ENCODE peak calls at places on chromosomes 16 and 17, in eight cellular contexts. T is Caco-2, Y is fibroblast of lung, I is HL-60, E is lung, G is kidney epithelial cell, C is progenitor cell of endocrine pancreas, L is sigmoid colon. P is an unnamed sample.

GRCh38 chr16:10939649-10940206 is 2.5 kb downstream of the DEXI start:
- DNase-seq in T (no peak), Y (no peak), I (no peak), E (no peak), G (no peak), C (no peak), L (no peak), P (no peak)

GRCh38 chr17:70683936-70684335 is 514.6 kb downstream of the KCNJ2 start:
- DNase-seq in T (no peak), Y (no peak), I (no peak), E (no peak), G (no peak), C (no peak), L (no peak), P (no peak)

GRCh38 chr17:38349097-38349904 is 2.3 kb upstream of the SOCS7 start:
- DNase-seq in T (peak; percentile 89), Y (peak; percentile 82), I (peak; percentile 92), E (peak; percentile 88), G (peak; percentile 39), C (peak; percentile 76), L (peak; percentile 91), P (peak; percentile 68)

GRCh38 chr16:68369168-68369567 is 58.3 kb downstream of the PRMT7 start:
- DNase-seq in T (no peak), Y (no peak), I (no peak), E (no peak), G (no peak), C (no peak), L (no peak), P (no peak)

GRCh38 chr17:1037238-1037879 is 40.4 kb downstream of the TIMM22 start:
- DNase-seq in T (no peak), Y (no peak), I (no peak), E (no peak), G (no peak), C (no peak), L (no peak), P (no peak)

GRCh38 chr17:41919165-41919817 is 540 bp upstream of the ACLY start:
- DNase-seq in T (peak; percentile 85), Y (no peak), I (no peak), E (no peak), G (no peak), C (no peak), L (no peak), P (no peak)

GRCh38 chr17:78341559-78342437 is 18.1 kb downstream of the SOCS3 start:
- DNase-seq in T (no peak), Y (peak; percentile 86), I (no peak), E (no peak), G (no peak), C (peak; percentile 66), L (peak; percentile 89), P (peak; percentile 48)

GRCh38 chr16:81798311-81799137 is 19.4 kb downstream of the PLCG2 start:
- DNase-seq in T (no peak), Y (no peak), I (peak; percentile 82), E (no peak), G (no peak), C (no peak), L (no peak), P (peak; percentile 74)

GRCh38 chr16:20844588-20844987 is 38.3 kb downstream of the REXO5 start:
- DNase-seq in T (no peak), Y (no peak), I (no peak), E (no peak), G (no peak), C (no peak), L (no peak), P (no peak)

DNA sequence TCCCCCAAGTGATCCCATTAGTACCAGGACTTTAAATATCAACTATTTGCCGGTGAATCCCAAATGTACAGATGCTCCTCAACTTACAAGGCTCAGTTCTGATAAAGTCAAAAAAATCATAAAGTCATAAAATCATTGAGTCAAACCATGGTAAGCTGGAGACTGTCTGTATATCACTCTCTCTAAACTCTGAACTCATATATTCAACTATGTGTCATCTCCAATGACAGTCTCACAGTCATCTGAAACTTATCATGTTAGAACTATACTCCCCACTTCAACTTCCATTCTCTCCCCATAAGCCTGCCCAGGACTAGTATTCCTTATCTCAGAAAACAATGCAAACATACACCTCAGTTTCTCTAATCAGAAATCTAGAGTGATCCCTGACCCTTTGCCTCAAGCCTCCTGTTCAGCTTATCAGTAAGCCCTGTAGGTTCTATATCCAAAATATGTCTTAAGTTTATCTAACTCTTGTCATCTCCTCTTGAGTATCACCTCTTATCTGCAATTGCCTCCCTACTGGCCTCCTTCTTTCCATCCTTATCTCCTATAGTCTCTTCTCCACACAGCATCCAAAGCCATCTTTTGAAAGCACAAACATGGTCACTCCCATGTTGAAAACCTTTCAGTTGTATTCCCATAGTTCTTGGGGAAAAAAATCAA is 55.0 kb downstream of the SSH2 start:
- DNase-seq in T (no peak), Y (no peak), I (no peak), E (no peak), G (no peak), C (no peak), L (no peak), P (no peak)
- TF ChIP-seq CTCF in T (no peak), Y (no peak), I (no peak), E (no peak), G (no peak), C (no peak), L (no peak), P (no peak)

DNA sequence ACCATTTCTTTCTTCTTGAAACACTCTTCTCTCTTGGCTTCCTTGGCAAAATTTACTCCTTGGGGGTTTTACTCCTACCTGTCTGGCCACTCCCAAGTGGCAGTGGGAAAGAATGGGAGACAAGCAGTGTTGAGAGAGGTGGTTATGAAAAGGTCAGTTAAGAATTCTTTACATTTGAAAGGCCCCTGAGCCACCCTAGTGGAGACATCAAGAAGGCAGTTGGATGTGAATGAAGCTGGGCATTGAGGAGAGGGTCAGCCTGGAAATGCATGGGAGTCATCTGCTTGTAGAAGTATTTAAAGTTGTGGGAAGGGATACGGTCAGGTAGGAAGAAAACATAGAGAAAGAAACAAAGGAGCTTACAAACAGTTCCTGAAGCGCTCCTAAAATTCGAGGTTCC is 42.3 kb upstream of the CCNF start:
- DNase-seq in T (no peak), Y (no peak), I (no peak), E (no peak), G (no peak), C (no peak), L (no peak), P (no peak)
- TF ChIP-seq CTCF in T (peak; percentile 3), Y (peak; percentile 27), I (no peak), E (no peak), G (no peak), C (peak; percentile 50), L (no peak), P (no peak)

DNA sequence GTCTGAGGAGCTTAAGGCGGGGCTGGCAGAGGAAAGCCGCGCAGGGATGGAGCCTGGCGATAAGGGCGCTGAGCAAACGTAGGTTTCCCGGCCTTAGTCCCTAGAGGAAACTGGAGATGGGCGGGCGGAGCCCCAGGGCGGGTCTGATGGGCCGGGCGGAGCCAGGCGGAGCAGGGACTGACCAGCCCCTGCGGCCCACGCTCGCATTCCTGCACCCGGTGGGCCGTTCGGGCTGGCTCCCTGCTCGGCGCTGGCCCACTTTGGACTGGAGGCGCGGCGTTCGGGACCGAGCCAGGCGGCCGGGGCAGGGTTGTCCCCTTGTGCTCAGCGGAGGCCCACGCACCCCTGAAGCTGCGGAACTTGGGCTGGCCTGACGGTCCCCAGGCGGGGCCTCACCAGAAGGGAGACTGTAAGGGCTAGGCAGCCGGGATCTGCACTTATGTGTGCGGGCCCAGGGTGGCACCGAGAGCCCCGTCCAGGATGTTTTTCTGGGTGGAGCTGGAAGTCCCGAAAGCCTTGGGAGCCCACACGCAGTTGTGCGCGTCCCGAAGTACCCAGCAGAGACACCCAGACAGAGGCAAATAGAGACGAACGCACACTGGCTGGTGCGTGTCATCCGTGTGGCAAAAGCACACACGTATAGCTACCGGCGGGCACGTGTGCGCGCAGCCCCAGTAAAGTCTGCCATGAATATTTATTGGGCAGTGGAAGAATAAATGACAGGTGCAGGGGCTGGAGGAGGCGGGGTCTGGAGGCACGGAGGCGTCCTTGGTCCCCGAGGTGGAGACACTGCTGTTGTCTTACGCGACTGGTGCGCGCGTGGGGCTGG is 1.4 kb downstream of the PYDC1 start:
- DNase-seq in T (peak; percentile 76), Y (peak; percentile 40), I (no peak), E (peak; percentile 56), G (no peak), C (peak; percentile 39), L (no peak), P (peak; percentile 37)
- TF ChIP-seq CTCF in T (no peak), Y (no peak), I (no peak), E (no peak), G (no peak), C (no peak), L (no peak), P (no peak)

GRCh38 chr17:47066841-47067682 is 88.0 kb upstream of the RPRML start:
- DNase-seq in T (peak; percentile 94), Y (peak; percentile 94), I (peak; percentile 91), E (peak; percentile 76), G (peak; percentile 67), C (peak; percentile 51), L (peak; percentile 89), P (peak; percentile 61)
- TF ChIP-seq CTCF in T (peak; percentile 21), Y (peak; percentile 20), I (no peak), E (no peak), G (no peak), C (peak; percentile 14), L (no peak), P (no peak)

DNA sequence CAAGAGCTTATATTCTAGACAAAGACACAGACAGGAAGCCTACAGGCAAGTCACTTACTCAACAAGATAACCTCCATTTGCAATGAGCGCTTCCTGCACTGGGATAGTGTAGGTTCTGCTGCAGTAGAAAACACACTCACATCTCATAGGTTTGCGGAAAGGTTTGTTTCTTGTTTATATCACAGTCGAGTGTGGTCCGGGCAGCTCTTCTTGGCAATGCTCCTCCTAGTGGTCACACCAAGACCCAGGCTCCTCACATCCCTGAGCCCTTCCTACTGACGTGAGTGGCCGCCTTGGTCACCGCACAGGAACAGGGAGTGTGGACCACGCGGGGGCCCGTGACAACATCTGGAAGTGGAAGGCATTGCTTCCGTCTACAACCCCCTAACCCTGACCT is 48.0 kb upstream of the RBFOX3 start:
- DNase-seq in T (peak; percentile 59), Y (peak; percentile 6), I (no peak), E (no peak), G (no peak), C (peak; percentile 14), L (peak; percentile 88), P (no peak)
- TF ChIP-seq CTCF in T (peak; percentile 79), Y (peak; percentile 39), I (peak; percentile 18), E (peak; percentile 24), G (peak; percentile 43), C (peak; percentile 70), L (no peak), P (no peak)

GRCh38 chr17:20948984-20949777 is 93.6 kb downstream of the USP22 start:
- DNase-seq in T (no peak), Y (no peak), I (no peak), E (no peak), G (no peak), C (no peak), L (no peak), P (no peak)

GRCh38 chr17:20941872-20942271 is 100.9 kb downstream of the USP22 start:
- DNase-seq in T (no peak), Y (no peak), I (no peak), E (no peak), G (no peak), C (no peak), L (no peak), P (no peak)

GRCh38 chr17:20944014-20944905 is 98.6 kb downstream of the USP22 start:
- DNase-seq in T (peak; percentile 63), Y (no peak), I (no peak), E (peak; percentile 58), G (no peak), C (peak; percentile 19), L (no peak), P (no peak)
- TF ChIP-seq CTCF in T (peak; percentile 89), Y (no peak), I (no peak), E (peak; percentile 15), G (peak; percentile 42), C (peak; percentile 56), L (no peak), P (no peak)

GRCh38 chr16:74449470-74449869 is 28.2 kb upstream of the CLEC18B start:
- DNase-seq in T (no peak), Y (no peak), I (no peak), E (no peak), G (no peak), C (no peak), L (peak; percentile 78), P (no peak)
- TF ChIP-seq CTCF in T (no peak), Y (peak; percentile 19), I (no peak), E (no peak), G (no peak), C (no peak), L (no peak), P (no peak)